ENCODE peak calls at places on chromosomes 1 and 21, in nine cellular contexts. W is CD8-positive, alpha-beta memory T cell; H is Jurkat, Clone E6-1; E is right cardiac atrium; R is neuronal stem cell; T is cardiac fibroblast; I is heart left ventricle; P is A549; K is mammary epithelial cell. Q is an unnamed sample.

GRCh38 chr1:185156321-185156853 is 366 bp downstream of the TRMT1L start:
- DNase-seq in W (no peak), H (no peak), E (no peak), R (no peak), T (no peak), I (no peak), P (no peak), K (no peak), Q (no peak)

GRCh38 chr1:65264197-65264929 is 45.0 kb upstream of the DNAJC6 start:
- DNase-seq in W (no peak), H (no peak), E (no peak), R (no peak), T (peak; percentile 60), I (no peak), P (peak; percentile 29), K (peak; percentile 70), Q (no peak)

GRCh38 chr1:84995484-84996334 is 1.2 kb downstream of the MCOLN2 start:
- DNase-seq in W (no peak), H (no peak), E (no peak), R (no peak), T (no peak), I (no peak), P (no peak), K (no peak), Q (no peak)

GRCh38 chr1:36160949-36161485 is 5.1 kb downstream of the MAP7D1 start:
- DNase-seq in W (peak; percentile 45), H (peak; percentile 78), E (peak; percentile 86), R (no peak), T (peak; percentile 75), I (peak; percentile 85), P (peak; percentile 47), K (peak; percentile 58), Q (no peak)

GRCh38 chr1:50126962-50127715 is 18.4 kb downstream of the ELAVL4 start:
- DNase-seq in W (no peak), H (no peak), E (no peak), R (no peak), T (no peak), I (no peak), P (no peak), K (no peak), Q (no peak)

GRCh38 chr1:27575861-27576331 is 28.0 kb downstream of the AHDC1 start:
- DNase-seq in W (no peak), H (no peak), E (peak; percentile 92), R (no peak), T (peak; percentile 57), I (peak; percentile 88), P (peak; percentile 51), K (peak; percentile 54), Q (peak; percentile 69)

GRCh38 chr1:115183158-115183557 is 93.9 kb upstream of the TSPAN2 start:
- DNase-seq in W (no peak), H (no peak), E (peak; percentile 43), R (no peak), T (no peak), I (no peak), P (peak; percentile 18), K (no peak), Q (no peak)

GRCh38 chr1:110210604-110211502 is 739 bp downstream of the KCNC4 start:
- DNase-seq in W (peak; percentile 39), H (peak; percentile 46), E (peak; percentile 77), R (no peak), T (peak; percentile 35), I (peak; percentile 77), P (peak; percentile 25), K (peak; percentile 48), Q (peak; percentile 49)

GRCh38 chr1:159854101-159854692 is 8.3 kb downstream of the VSIG8 start:
- DNase-seq in W (no peak), H (no peak), E (peak; percentile 92), R (peak; percentile 45), T (peak; percentile 69), I (peak; percentile 85), P (peak; percentile 69), K (no peak), Q (peak; percentile 90)

GRCh38 chr21:35503646-35504045 is 454.5 kb upstream of the RUNX1 start:
- DNase-seq in W (no peak), H (peak; percentile 54), E (no peak), R (no peak), T (peak; percentile 80), I (no peak), P (no peak), K (no peak), Q (peak; percentile 25)

GRCh38 chr1:19712928-19713327 is 48.3 kb downstream of the HTR6 start:
- DNase-seq in W (no peak), H (no peak), E (no peak), R (no peak), T (no peak), I (no peak), P (no peak), K (no peak), Q (no peak)

GRCh38 chr21:46581780-46582307 is 23.0 kb downstream of the S100B start:
- DNase-seq in W (no peak), H (no peak), E (no peak), R (no peak), T (no peak), I (no peak), P (no peak), K (no peak), Q (no peak)

GRCh38 chr1:18536943-18537342 is 56.2 kb downstream of the KLHDC7A start:
- DNase-seq in W (no peak), H (no peak), E (no peak), R (no peak), T (no peak), I (no peak), P (no peak), K (no peak), Q (no peak)

GRCh38 chr1:26109229-26110164 is 2.1 kb upstream of the PDIK1L start:
- DNase-seq in W (no peak), H (no peak), E (no peak), R (no peak), T (no peak), I (no peak), P (no peak), K (no peak), Q (no peak)

GRCh38 chr1:37817481-37817880 is 9.5 kb upstream of the YRDC start:
- DNase-seq in W (no peak), H (no peak), E (no peak), R (no peak), T (peak; percentile 30), I (no peak), P (peak; percentile 14), K (no peak), Q (peak; percentile 65)

GRCh38 chr1:44884746-44885145 is 41.7 kb upstream of the PTCH2 start:
- DNase-seq in W (no peak), H (no peak), E (peak; percentile 68), R (no peak), T (peak; percentile 50), I (no peak), P (no peak), K (no peak), Q (peak; percentile 84)

GRCh38 chr1:59107516-59107915 is 189.4 kb upstream of the FGGY start:
- DNase-seq in W (no peak), H (no peak), E (peak; percentile 61), R (no peak), T (peak; percentile 21), I (no peak), P (no peak), K (peak; percentile 91), Q (peak; percentile 28)

GRCh38 chr1:165344198-165344597 is 12.3 kb downstream of the LMX1A start:
- DNase-seq in W (no peak), H (no peak), E (no peak), R (no peak), T (no peak), I (no peak), P (no peak), K (no peak), Q (no peak)

GRCh38 chr1:77489910-77490309 is 192.5 kb downstream of the ZZZ3 start:
- DNase-seq in W (no peak), H (no peak), E (no peak), R (peak; percentile 6), T (peak; percentile 80), I (no peak), P (no peak), K (no peak), Q (no peak)

GRCh38 chr1:198162091-198162767 is 5.4 kb downstream of the NEK7 start:
- DNase-seq in W (no peak), H (no peak), E (peak; percentile 52), R (no peak), T (no peak), I (no peak), P (no peak), K (no peak), Q (no peak)

GRCh38 chr1:89269277-89269676 is 3.4 kb downstream of the GBP5 start:
- DNase-seq in W (no peak), H (no peak), E (no peak), R (no peak), T (no peak), I (no peak), P (no peak), K (no peak), Q (no peak)
- H3K4me3 ChIP-seq in W (peak overlapping the region; percentile 35), H (no peak overlapping the region), E (no peak overlapping the region), R (no peak overlapping the region), T (no peak overlapping the region), I (no peak overlapping the region), P (no peak overlapping the region), K (no peak overlapping the region), Q (no peak overlapping the region)

GRCh38 chr1:39491146-39491921 is at the start of gene BMP8A:
- DNase-seq in W (peak; percentile 73), H (peak; percentile 32), E (peak; percentile 72), R (peak; percentile 51), T (peak; percentile 23), I (peak; percentile 80), P (peak; percentile 56), K (peak; percentile 51), Q (peak; percentile 73)
- H3K4me3 ChIP-seq in W (no peak within 1 kb of the TSS), H (peak within 1 kb of the TSS; percentile 51), E (peak within 1 kb of the TSS; percentile 38), R (peak within 1 kb of the TSS; percentile 79), T (peak within 1 kb of the TSS; percentile 25), I (peak within 1 kb of the TSS; percentile 59), P (peak within 1 kb of the TSS; percentile 74), K (peak within 1 kb of the TSS; percentile 28), Q (peak within 1 kb of the TSS; percentile 56)

DNA sequence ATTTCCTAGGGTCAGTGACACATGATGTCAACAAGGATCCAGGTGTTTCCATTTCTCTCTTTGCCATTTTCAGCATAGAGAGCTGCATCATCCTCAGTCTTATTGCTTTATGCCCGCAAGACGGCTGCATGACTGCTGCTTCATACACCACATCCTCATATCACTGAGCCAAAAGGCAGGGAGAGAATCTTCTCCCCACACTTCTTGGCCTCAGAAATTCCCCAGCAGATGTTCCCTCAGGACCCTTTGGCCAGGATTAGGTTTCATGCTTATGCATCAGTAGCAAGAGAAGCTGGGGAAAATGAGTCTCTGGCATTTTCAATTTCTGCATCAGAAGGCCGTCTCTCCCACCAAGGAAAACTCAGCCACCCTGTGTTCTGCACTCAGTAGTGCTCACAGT is 360.3 kb downstream of the HHIPL2 start:
- DNase-seq in W (no peak), H (no peak), E (no peak), R (no peak), T (no peak), I (no peak), P (no peak), K (no peak), Q (no peak)
- H3K4me3 ChIP-seq in W (no peak overlapping the region), H (no peak overlapping the region), E (no peak overlapping the region), R (no peak overlapping the region), T (no peak overlapping the region), I (no peak overlapping the region), P (no peak overlapping the region), K (no peak overlapping the region), Q (no peak overlapping the region)

DNA sequence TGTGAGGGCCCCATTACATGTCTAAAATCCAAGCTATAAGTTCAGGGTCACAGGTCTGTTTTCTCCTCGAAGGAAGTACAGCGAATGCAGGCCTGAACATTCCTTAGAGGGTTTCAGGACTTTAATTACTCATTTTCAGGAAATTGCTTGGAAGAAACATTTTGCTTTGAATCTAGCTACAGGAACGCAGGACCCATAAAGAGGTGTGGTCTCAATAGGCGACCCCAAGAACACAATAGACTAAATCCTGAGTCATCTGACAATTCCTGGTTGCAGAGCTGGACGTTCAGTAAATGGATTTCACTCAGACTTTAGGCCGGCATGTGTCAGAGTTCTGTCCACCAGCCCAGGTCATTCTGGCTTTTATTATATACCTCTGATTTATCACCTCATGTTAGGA is 1.0 kb upstream of the ERG start:
- DNase-seq in W (no peak), H (no peak), E (no peak), R (no peak), T (peak; percentile 22), I (no peak), P (no peak), K (no peak), Q (no peak)
- H3K4me3 ChIP-seq in W (no peak overlapping the region), H (no peak overlapping the region), E (no peak overlapping the region), R (no peak overlapping the region), T (no peak overlapping the region), I (peak overlapping the region; percentile 63), P (no peak overlapping the region), K (no peak overlapping the region), Q (no peak overlapping the region)